ENCODE peak calls at places on chromosomes 2 and 18, in four cellular contexts. R, H, W and L are unnamed samples.

GRCh38 chr2:127218843-127219715 is 1.0 kb downstream of the CYP27C1 start:
- DNase-seq in H (no peak), R (no peak), W (no peak), L (no peak)

GRCh38 chr18:76689646-76690264 is 132.6 kb upstream of the ZNF236 start:
- DNase-seq in R (no peak), W (no peak), H (no peak), L (no peak)

GRCh38 chr2:26807788-26808460 is 22.1 kb downstream of the CENPA start:
- DNase-seq in R (no peak), W (no peak), H (no peak), L (no peak)

GRCh38 chr2:203893386-203893785 is 25.8 kb downstream of the CTLA4 start:
- DNase-seq in H (no peak), W (no peak), R (no peak), L (no peak)

GRCh38 chr2:69026026-69026425 is 13.0 kb downstream of the ANTXR1 start:
- DNase-seq in H (peak; percentile 3), W (peak; percentile 68), R (no peak), L (peak; percentile 72)

GRCh38 chr2:197433770-197434438 is 924 bp downstream of the SF3B1 start:
- DNase-seq in W (no peak), H (no peak), R (no peak), L (no peak)

GRCh38 chr18:78813156-78813555 is 166.5 kb upstream of the SALL3 start:
- DNase-seq in R (no peak), H (no peak), W (no peak), L (no peak)

GRCh38 chr2:44944102-44944951 is 2.8 kb downstream of the SIX3 start:
- DNase-seq in R (no peak), W (no peak), H (no peak), L (no peak)

GRCh38 chr2:30394096-30394495 is 53.0 kb upstream of the LCLAT1 start:
- DNase-seq in H (no peak), R (no peak), W (no peak), L (no peak)

GRCh38 chr2:232533944-232534710 is 5.4 kb upstream of the CHRNG start:
- DNase-seq in W (no peak), H (no peak), R (no peak), L (no peak)

GRCh38 chr2:144505245-144505801 is 14.6 kb downstream of the ZEB2 start:
- DNase-seq in R (no peak), W (peak; percentile 84), H (no peak), L (no peak)

GRCh38 chr2:102046135-102046901 is 54.6 kb downstream of the IL1R2 start:
- DNase-seq in H (no peak), W (no peak), R (no peak), L (no peak)

GRCh38 chr2:56224316-56224715 is 40.5 kb downstream of the CCDC85A start:
- DNase-seq in W (no peak), R (no peak), H (no peak), L (no peak)

GRCh38 chr18:75879196-75879595 is 451.7 kb upstream of the SMIM21 start:
- DNase-seq in W (no peak), R (no peak), H (no peak), L (no peak)

GRCh38 chr2:149122521-149122920 is 84.0 kb downstream of the LYPD6B start:
- DNase-seq in R (no peak), W (no peak), H (no peak), L (no peak)

GRCh38 chr2:149119358-149119757 is 80.9 kb downstream of the LYPD6B start:
- DNase-seq in W (no peak), R (no peak), H (no peak), L (no peak)

GRCh38 chr2:149129433-149129832 is 90.9 kb downstream of the LYPD6B start:
- DNase-seq in R (no peak), H (no peak), W (no peak), L (no peak)

GRCh38 chr2:149125031-149125725 is 86.7 kb downstream of the LYPD6B start:
- DNase-seq in W (no peak), H (no peak), R (no peak), L (no peak)
- TF ChIP-seq POLR2AphosphoS5 in W (no peak), H (no peak), R (no peak), L (no peak)

GRCh38 chr2:39534095-39534711 is 97.1 kb upstream of the MAP4K3 start:
- DNase-seq in R (no peak), H (no peak), W (no peak), L (no peak)
- TF ChIP-seq SPI1 in R (no peak), H (no peak), W (no peak), L (no peak)

DNA sequence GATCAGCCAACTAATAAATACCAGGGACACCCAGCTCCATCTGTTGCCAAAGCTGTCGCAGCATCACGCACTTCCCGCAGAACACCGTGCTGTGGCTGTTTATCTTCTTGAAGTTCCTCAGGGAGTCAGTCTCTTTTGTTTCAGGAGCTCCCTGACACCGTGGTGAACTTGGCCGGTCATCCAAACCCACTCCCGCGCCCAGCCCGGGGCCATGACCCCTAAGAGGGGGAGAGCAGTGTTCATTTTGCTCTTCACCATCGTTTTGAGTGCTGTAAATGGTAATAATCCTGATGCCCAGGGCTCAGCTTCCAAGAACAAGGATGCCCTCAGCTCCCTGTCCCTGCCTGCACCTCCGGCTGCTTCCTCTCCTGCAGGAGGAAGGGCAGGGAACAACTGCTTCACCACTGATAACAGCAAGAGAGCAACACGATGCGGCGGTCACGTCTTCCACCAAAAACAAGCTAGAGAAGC is 131.4 kb downstream of the SEPTIN10 start:
- DNase-seq in H (no peak), R (no peak), W (peak; percentile 8), L (no peak)
- TF ChIP-seq POLR2AphosphoS5 in H (no peak), R (no peak), W (no peak), L (no peak)

DNA sequence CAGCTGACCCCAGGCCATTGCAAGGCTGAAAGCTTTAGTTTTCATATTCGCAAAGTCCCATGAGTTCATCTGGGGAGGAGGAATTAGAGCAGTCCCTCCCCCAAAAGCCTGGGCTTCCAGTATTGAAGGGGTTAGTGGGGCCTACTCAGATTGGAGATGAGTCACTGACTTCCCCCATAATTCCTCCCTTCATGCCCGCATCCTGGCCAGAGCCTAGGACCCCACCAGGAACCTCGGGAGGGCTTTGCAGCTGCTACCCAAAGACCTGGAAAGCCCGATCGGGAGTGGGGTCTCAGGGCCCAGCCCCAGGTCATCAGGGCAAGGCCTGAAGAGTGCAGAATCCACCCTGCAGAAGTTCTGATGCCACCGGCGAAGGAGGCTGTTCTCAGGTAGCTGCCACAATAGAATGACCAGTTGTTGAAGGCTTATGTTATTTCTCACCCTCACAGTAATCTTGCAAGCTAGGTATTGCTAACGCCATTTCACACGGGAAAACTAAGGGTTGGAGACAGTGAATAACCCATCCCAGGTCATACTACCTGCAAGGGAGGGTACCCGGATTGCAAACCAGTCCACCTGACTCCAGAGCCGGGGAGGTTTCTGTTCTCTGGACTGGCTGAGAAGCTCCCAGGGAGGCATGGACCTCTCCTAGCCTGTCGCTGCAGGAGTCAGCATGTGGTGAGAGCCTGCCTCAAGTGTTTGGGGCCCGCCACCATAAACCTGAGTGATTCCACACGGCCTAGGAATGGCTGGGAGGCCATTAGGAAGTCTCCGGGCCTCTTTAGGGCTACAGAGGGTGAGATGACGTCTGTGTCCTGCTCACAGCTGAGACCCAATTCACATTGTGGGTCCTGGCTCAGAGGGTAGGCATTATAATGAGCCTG is 5.8 kb upstream of the ARID5A start:
- DNase-seq in H (no peak), W (no peak), R (no peak), L (no peak)
- TF ChIP-seq SPI1 in H (no peak), W (no peak), R (no peak), L (no peak)

GRCh38 chr2:241638940-241639339 is 1.4 kb downstream of the ATG4B start:
- DNase-seq in R (no peak), W (no peak), H (no peak), L (no peak)

GRCh38 chr2:241638063-241638660 is 669 bp downstream of the ATG4B start:
- DNase-seq in W (no peak), R (no peak), H (no peak), L (no peak)

GRCh38 chr2:241636182-241636982 is 576 bp downstream of the THAP4 start:
- DNase-seq in W (peak; percentile 42), H (no peak), R (peak; percentile 59), L (peak; percentile 30)

GRCh38 chr2:241636983-241637232 is at the start of gene THAP4:
- DNase-seq in R (peak; percentile 86), W (no peak), H (no peak), L (no peak)

DNA sequence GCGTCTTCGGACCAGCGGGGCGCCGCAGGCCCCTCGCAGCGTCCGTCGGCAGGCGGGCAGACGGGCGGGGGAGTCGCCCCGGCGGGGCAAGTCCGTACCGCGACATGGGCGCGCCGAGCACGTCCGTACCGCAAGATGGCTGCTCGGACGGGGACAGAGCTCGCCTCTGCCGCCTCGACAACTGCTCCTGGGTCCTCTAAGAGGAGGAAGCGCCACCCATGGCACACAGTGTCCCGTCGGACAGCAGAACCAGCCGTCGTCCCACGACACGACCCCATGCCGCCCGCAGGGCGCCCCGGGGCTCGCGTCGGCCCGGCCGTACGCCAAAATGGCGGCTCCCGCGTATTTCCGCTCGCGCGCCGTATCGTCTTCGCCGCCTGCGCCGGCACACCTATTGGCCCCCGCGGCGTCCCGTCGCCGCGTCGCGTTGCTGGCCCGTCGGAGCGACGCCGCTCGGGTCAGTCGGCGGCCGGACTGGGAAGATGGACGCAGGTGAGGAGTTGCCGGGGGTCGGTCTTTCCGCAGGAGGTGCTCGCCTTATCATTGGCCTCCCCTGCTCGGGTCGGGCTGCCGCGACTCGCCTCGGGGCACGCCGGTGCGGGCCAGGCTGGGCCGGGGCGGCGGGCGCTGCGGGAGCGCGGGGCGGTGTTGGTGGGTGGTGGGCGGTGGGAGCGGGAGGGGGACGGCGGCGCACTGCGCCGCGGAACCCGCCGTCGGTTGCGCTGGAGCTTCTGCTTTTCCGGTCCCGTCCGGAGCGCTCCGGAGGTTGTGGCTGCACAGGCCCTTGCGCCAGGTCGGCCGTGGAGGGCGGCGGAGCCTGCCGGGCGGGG is at the start of gene ATG4B:
- DNase-seq in H (peak; percentile 44), W (peak; percentile 89), R (peak; percentile 87), L (peak; percentile 80)
- TF ChIP-seq POLR2AphosphoS5 in H (peak; percentile 83), W (peak; percentile 59), R (peak; percentile 81), L (peak; percentile 80)

GRCh38 chr18:70197042-70197441 is 8.4 kb downstream of the RTTN start:
- DNase-seq in R (no peak), W (no peak), H (no peak), L (no peak)
- TF ChIP-seq SPI1 in R (no peak), W (no peak), H (no peak), L (no peak)